ENCODE peak calls at places on chromosomes 13 and 19, in four cellular contexts. A, M, C and W are unnamed samples.
A peak's percentile ranks its signal among the peaks of the same experiment; 100 is the strongest.

GRCh38 chr13:101523732-101524131 is 71.3 kb downstream of the ITGBL1 start:
- DNase-seq in M (no peak), A (peak; percentile 72), C (peak; percentile 19), W (peak; percentile 39)

GRCh38 chr13:75790198-75790970 is 154.3 kb downstream of the LMO7 start:
- DNase-seq in M (no peak), A (no peak), C (no peak), W (no peak)

GRCh38 chr13:106183410-106184128 is 351.9 kb downstream of the EFNB2 start:
- DNase-seq in C (no peak), M (no peak), A (no peak), W (no peak)

GRCh38 chr13:31722684-31723083 is 16.6 kb upstream of the RXFP2 start:
- DNase-seq in M (peak; percentile 79), C (no peak), A (peak; percentile 16), W (peak; percentile 18)

GRCh38 chr13:80363890-80364503 is 23.1 kb upstream of the SPRY2 start:
- DNase-seq in M (no peak), A (peak; percentile 61), C (no peak), W (peak; percentile 64)

GRCh38 chr13:22800726-22801401 is 379.9 kb upstream of the SGCG start:
- DNase-seq in M (no peak), C (peak; percentile 16), A (no peak), W (peak; percentile 13)

GRCh38 chr19:16807416-16808274 is 21.6 kb upstream of the SIN3B start:
- DNase-seq in A (peak; percentile 67), C (no peak), M (no peak), W (no peak)

GRCh38 chr13:63048648-63049047 is 1633.0 kb upstream of the PCDH20 start:
- DNase-seq in C (no peak), A (peak; percentile 25), M (no peak), W (no peak)

DNA sequence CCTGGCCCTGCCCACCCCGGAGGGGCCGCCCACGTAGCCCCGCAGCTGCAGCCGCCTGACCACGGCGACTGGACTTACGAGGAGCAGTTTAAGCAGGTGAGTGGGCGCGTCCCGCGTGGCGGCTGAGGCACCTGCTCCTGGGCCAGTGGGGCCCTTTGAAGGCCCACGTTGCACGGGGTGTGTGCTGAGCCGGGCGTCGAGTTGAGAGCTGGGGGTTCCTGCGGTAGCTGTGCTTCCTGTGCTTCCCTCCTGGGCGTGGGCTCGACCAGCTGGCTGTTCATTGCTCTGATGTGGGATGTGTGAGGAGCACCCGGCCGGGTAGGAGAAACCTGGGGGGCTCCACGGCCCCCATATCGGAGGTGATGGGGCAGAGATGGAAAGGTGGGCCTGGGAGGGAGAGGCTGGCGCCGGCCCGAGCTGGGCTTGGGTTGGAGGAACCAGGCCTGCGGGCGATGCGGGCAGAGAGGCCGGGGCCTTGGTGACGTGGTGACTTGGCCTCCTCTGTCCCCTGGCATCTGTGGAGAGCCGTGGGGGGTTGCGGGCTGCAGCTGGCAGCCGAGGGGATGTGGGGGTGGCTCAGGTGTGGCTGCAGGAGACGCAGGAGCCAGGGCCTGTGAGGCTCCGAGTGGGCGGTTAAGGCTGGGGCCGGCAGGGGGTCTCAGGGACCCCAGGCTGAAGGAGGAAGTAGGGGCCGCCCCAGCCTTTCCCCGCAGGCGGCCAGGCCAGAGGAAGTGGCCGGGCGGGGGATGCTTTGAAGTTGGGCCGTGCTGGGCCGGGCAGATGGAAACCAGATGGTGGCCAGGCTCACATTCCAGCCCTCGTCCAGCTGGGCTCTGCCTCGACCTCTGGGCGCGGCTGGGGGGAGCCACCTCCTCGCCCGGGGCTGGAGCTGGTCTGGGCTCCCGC is 7.1 kb downstream of the ARID3A start:
- DNase-seq in M (peak; percentile 83), A (peak; percentile 98), C (peak; percentile 79), W (peak; percentile 93)
- H3K4me3 ChIP-seq in M (no peak overlapping the region), A (peak overlapping the region; percentile 37), C (peak overlapping the region; percentile 42), W (peak overlapping the region; percentile 19)

GRCh38 chr13:45466359-45466758 is 1.6 kb downstream of the COG3 start:
- DNase-seq in A (no peak), M (no peak), C (no peak), W (no peak)
- H3K4me3 ChIP-seq in A (peak overlapping the region; percentile 98), M (peak overlapping the region; percentile 89), C (peak overlapping the region; percentile 75), W (peak overlapping the region; percentile 70)

GRCh38 chr19:11151181-11151580 is 4.4 kb downstream of the SPC24 start:
- DNase-seq in C (peak; percentile 55), M (no peak), A (peak; percentile 90), W (no peak)

GRCh38 chr19:11152318-11153062 is 3.1 kb downstream of the SPC24 start:
- DNase-seq in M (no peak), A (peak; percentile 90), C (peak; percentile 74), W (peak; percentile 90)

GRCh38 chr19:11159598-11160001 is 4.0 kb upstream of the SPC24 start:
- DNase-seq in A (peak; percentile 55), C (no peak), M (no peak), W (peak; percentile 71)

GRCh38 chr19:11155373-11156120 is at the start of gene SPC24:
- DNase-seq in M (peak; percentile 98), A (peak; percentile 99), C (peak; percentile 96), W (peak; percentile 99)

GRCh38 chr19:11154683-11155047 is 917 bp downstream of the SPC24 start:
- DNase-seq in M (no peak), C (no peak), A (no peak), W (no peak)
- H3K4me3 ChIP-seq in M (peak overlapping the region; percentile 98), C (no peak overlapping the region), A (no peak overlapping the region), W (peak overlapping the region; percentile 88)

GRCh38 chr13:39597828-39598227 is 5.2 kb downstream of the LHFPL6 start:
- DNase-seq in M (no peak), C (no peak), A (peak; percentile 76), W (peak; percentile 46)

GRCh38 chr13:39602277-39602613 is 748 bp downstream of the LHFPL6 start:
- DNase-seq in M (no peak), C (no peak), A (no peak), W (no peak)

GRCh38 chr13:39600766-39601165 is 2.2 kb downstream of the LHFPL6 start:
- DNase-seq in A (peak; percentile 56), C (peak; percentile 73), M (no peak), W (peak; percentile 12)

GRCh38 chr13:39601636-39602035 is 1.4 kb downstream of the LHFPL6 start:
- DNase-seq in A (no peak), M (no peak), C (no peak), W (no peak)

GRCh38 chr13:39599842-39600241 is 3.2 kb downstream of the LHFPL6 start:
- DNase-seq in M (no peak), A (peak; percentile 54), C (no peak), W (peak; percentile 30)
- H3K4me3 ChIP-seq in M (no peak overlapping the region), A (peak overlapping the region; percentile 82), C (peak overlapping the region; percentile 94), W (peak overlapping the region; percentile 90)